ENCODE peak calls at places on chromosomes 4 and X, in eight cellular contexts. F, C, M, K, R, O, J and X are unnamed samples.
A peak's percentile ranks its signal among the peaks of the same experiment; 100 is the strongest.

GRCh38 chr4:7651461-7651921 is 216.8 kb upstream of the PSAPL1 start:
- DNase-seq in O (no peak), J (no peak), C (no peak), K (no peak), M (no peak), F (no peak), R (peak; percentile 68), X (peak; percentile 67)

GRCh38 chr4:183823394-183823793 is 81.7 kb upstream of the STOX2 start:
- DNase-seq in K (no peak), F (no peak), C (peak; percentile 57), J (no peak), R (peak; percentile 65), O (no peak), M (no peak), X (peak; percentile 78)

GRCh38 chr4:114926508-114926907 is 186.9 kb downstream of the NDST4 start:
- DNase-seq in R (no peak), J (no peak), O (no peak), C (no peak), K (no peak), M (no peak), F (no peak), X (no peak)

GRCh38 chrX:24025741-24026402 is 1.1 kb downstream of the KLHL15 start:
- DNase-seq in J (no peak), M (no peak), C (peak; percentile 86), O (peak; percentile 67), K (no peak), R (no peak), F (peak; percentile 78), X (no peak)

GRCh38 chr4:189845145-189845846 is 95.4 kb upstream of the FRG1 start:
- DNase-seq in F (no peak), R (no peak), K (no peak), M (no peak), C (no peak), J (no peak), O (no peak), X (no peak)

GRCh38 chr4:41799126-41799525 is 50.6 kb upstream of the PHOX2B start:
- DNase-seq in J (no peak), K (no peak), O (no peak), M (no peak), F (no peak), R (no peak), C (no peak), X (no peak)

GRCh38 chr4:3283916-3284315 is 8.9 kb upstream of the RGS12 start:
- DNase-seq in R (no peak), K (no peak), J (no peak), M (no peak), F (no peak), O (no peak), C (no peak), X (peak; percentile 18)

GRCh38 chrX:10725071-10725470 is 104.7 kb upstream of the MID1 start:
- DNase-seq in O (no peak), F (no peak), M (no peak), J (no peak), K (no peak), C (no peak), R (no peak), X (no peak)

GRCh38 chr4:18935956-18936355 is 914.4 kb upstream of the LCORL start:
- DNase-seq in K (no peak), J (no peak), F (no peak), R (no peak), O (no peak), M (no peak), C (peak; percentile 7), X (no peak)

GRCh38 chrX:100649550-100650356 is 5.8 kb downstream of the SRPX2 start:
- DNase-seq in C (peak; percentile 95), R (peak; percentile 69), K (no peak), J (no peak), O (no peak), F (peak; percentile 83), M (no peak), X (peak; percentile 77)

GRCh38 chr4:108030332-108030731 is 40.6 kb downstream of the HADH start:
- DNase-seq in M (peak; percentile 35), O (peak; percentile 26), F (peak; percentile 54), J (no peak), C (peak; percentile 77), K (peak; percentile 55), R (no peak), X (no peak)

GRCh38 chr4:141425124-141425523 is 204.4 kb downstream of the ZNF330 start:
- DNase-seq in K (no peak), C (peak; percentile 72), O (no peak), J (no peak), F (no peak), R (no peak), M (no peak), X (no peak)

GRCh38 chr4:182449186-182449880 is 206.1 kb downstream of the TENM3 start:
- DNase-seq in R (no peak), F (peak; percentile 67), J (no peak), K (no peak), O (peak; percentile 50), C (peak; percentile 47), M (no peak), X (no peak)

GRCh38 chr4:82293304-82293703 is 80.5 kb downstream of the HNRNPD start:
- DNase-seq in R (no peak), K (no peak), F (no peak), O (no peak), M (peak; percentile 15), C (no peak), J (no peak), X (no peak)